ENCODE peak calls at places on chromosomes 2 and 18, in eight cellular contexts. N, G, I, P, S, J, R and Q are unnamed samples. For H3K4me1, the result is how much of the 10 kb centered on the place peaks cover.

GRCh38 chr2:18412980-18413793 is 147.3 kb downstream of the RDH14 start:
- DNase-seq in N (peak), G (no peak), I (no peak), P (no peak), S (no peak), J (no peak), R (no peak), Q (no peak)

GRCh38 chr18:55401638-55402191 is 186.3 kb downstream of the TCF4 start:
- DNase-seq in N (peak), G (no peak), I (peak), P (no peak), S (no peak), J (no peak), R (peak), Q (peak)

GRCh38 chr2:199987586-199987985 is 32.2 kb downstream of the MAIP1 start:
- DNase-seq in N (no peak), G (no peak), I (no peak), P (no peak), S (no peak), J (no peak), R (no peak), Q (no peak)

GRCh38 chr2:60091884-60092283 is 461.6 kb downstream of the BCL11A start:
- DNase-seq in N (no peak), G (no peak), I (no peak), P (peak), S (no peak), J (no peak), R (no peak), Q (no peak)

GRCh38 chr2:27263287-27264252 is 723 bp upstream of the SLC30A3 start:
- DNase-seq in N (no peak), G (no peak), I (no peak), P (no peak), S (no peak), J (no peak), R (no peak), Q (no peak)

GRCh38 chr18:50559750-50560680 is at the start of gene MAPK4:
- DNase-seq in N (no peak), G (no peak), I (peak), P (peak), S (peak), J (peak), R (peak), Q (peak)

GRCh38 chr2:216246741-216247140 is 125.5 kb downstream of the MARCHF4 start:
- DNase-seq in N (no peak), G (no peak), I (no peak), P (no peak), S (no peak), J (no peak), R (no peak), Q (no peak)

GRCh38 chr2:141557329-141558098 is 573.3 kb downstream of the LRP1B start:
- DNase-seq in N (peak), G (no peak), I (no peak), P (no peak), S (no peak), J (no peak), R (no peak), Q (no peak)

GRCh38 chr2:80126596-80127189 is 177.9 kb downstream of the LRRTM1 start:
- DNase-seq in N (peak), G (no peak), I (no peak), P (no peak), S (no peak), J (no peak), R (no peak), Q (no peak)

GRCh38 chr2:149360106-149360505 is 29.7 kb downstream of the LYPD6 start:
- DNase-seq in N (no peak), G (no peak), I (no peak), P (no peak), S (no peak), J (no peak), R (no peak), Q (no peak)

GRCh38 chr2:60364441-60364840 is 189.0 kb downstream of the BCL11A start:
- DNase-seq in N (no peak), G (no peak), I (no peak), P (no peak), S (no peak), J (no peak), R (no peak), Q (no peak)

GRCh38 chr2:54047076-54047475 is 68.3 kb upstream of the ACYP2 start:
- DNase-seq in N (no peak), G (no peak), I (no peak), P (no peak), S (no peak), J (no peak), R (no peak), Q (no peak)

GRCh38 chr2:7703048-7703447 is 785.8 kb downstream of the RNF144A start:
- DNase-seq in N (no peak), G (no peak), I (no peak), P (no peak), S (no peak), J (no peak), R (no peak), Q (no peak)

GRCh38 chr2:240452471-240453256 is 17.2 kb downstream of the GPC1 start:
- DNase-seq in N (peak), G (peak), I (peak), P (peak), S (peak), J (peak), R (peak), Q (peak)

GRCh38 chr2:224078656-224079055 is 39.6 kb upstream of the SERPINE2 start:
- DNase-seq in N (no peak), G (no peak), I (no peak), P (no peak), S (peak), J (no peak), R (peak), Q (no peak)

GRCh38 chr18:58288922-58289797 is 245.1 kb downstream of the NEDD4L start:
- DNase-seq in N (peak), G (no peak), I (peak), P (no peak), S (no peak), J (no peak), R (peak), Q (no peak)

GRCh38 chr2:195486987-195487644 is 169.9 kb upstream of the SLC39A10 start:
- DNase-seq in N (peak), G (peak), I (no peak), P (no peak), S (no peak), J (no peak), R (no peak), Q (no peak)

GRCh38 chr2:234164499-234165409 is 114.3 kb downstream of the SPP2 start:
- DNase-seq in N (no peak), G (no peak), I (no peak), P (no peak), S (no peak), J (no peak), R (peak), Q (no peak)

GRCh38 chr2:232485757-232486557 is 1.7 kb downstream of the ECEL1 start:
- DNase-seq in N (no peak), G (no peak), I (no peak), P (no peak), S (peak), J (no peak), R (no peak), Q (no peak)

GRCh38 chr2:232879618-232880494 is 9.8 kb downstream of the SNORC start:
- DNase-seq in N (no peak), G (no peak), I (no peak), P (no peak), S (no peak), J (no peak), R (no peak), Q (no peak)

GRCh38 chr2:152542995-152543481 is 174.2 kb downstream of the PRPF40A start:
- DNase-seq in N (peak), G (peak), I (no peak), P (no peak), S (no peak), J (no peak), R (peak), Q (no peak)

GRCh38 chr18:50839341-50839740 is 19.5 kb upstream of the MRO start:
- DNase-seq in N (no peak), G (no peak), I (no peak), P (no peak), S (no peak), J (no peak), R (no peak), Q (no peak)

GRCh38 chr2:140542627-140543026 is 1588.2 kb downstream of the LRP1B start:
- DNase-seq in N (no peak), G (no peak), I (no peak), P (no peak), S (no peak), J (no peak), R (no peak), Q (no peak)

GRCh38 chr18:5456577-5457466 is 87.0 kb downstream of the EPB41L3 start:
- DNase-seq in N (peak), G (no peak), I (no peak), P (no peak), S (peak), J (no peak), R (no peak), Q (peak)

GRCh38 chr2:170277943-170278342 is 100.0 kb downstream of the MYO3B start:
- DNase-seq in N (no peak), G (no peak), I (no peak), P (no peak), S (no peak), J (no peak), R (no peak), Q (no peak)

GRCh38 chr2:8666581-8666980 is 15.3 kb upstream of the ID2 start:
- DNase-seq in N (no peak), G (no peak), I (no peak), P (no peak), S (no peak), J (no peak), R (no peak), Q (no peak)

DNA sequence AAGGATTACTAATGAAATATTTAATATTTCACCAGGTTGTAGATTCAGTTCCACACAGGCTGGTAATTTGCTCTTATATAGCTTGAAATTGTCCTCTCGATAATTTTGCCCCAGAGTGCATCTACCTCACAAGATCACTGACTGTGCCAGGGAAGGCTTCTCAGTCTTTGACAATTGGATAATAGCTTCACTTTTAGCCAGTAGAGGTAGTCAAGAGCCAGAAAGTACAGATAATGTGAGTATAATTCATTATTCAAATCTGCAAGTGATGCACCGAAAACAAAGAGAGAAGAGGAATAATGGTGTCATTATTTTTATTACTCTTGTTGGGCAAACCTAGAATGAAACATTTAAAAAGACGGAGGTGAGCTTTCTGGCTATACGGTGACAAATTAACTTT is 292.8 kb downstream of the EN1 start:
- DNase-seq in N (no peak), G (no peak), I (no peak), P (no peak), S (no peak), J (no peak), R (no peak), Q (no peak)
- TF ChIP-seq CTCF in N (no peak), G (no peak), I (no peak), P (no peak), S (no peak), J (no peak), R (no peak), Q (no peak)

DNA sequence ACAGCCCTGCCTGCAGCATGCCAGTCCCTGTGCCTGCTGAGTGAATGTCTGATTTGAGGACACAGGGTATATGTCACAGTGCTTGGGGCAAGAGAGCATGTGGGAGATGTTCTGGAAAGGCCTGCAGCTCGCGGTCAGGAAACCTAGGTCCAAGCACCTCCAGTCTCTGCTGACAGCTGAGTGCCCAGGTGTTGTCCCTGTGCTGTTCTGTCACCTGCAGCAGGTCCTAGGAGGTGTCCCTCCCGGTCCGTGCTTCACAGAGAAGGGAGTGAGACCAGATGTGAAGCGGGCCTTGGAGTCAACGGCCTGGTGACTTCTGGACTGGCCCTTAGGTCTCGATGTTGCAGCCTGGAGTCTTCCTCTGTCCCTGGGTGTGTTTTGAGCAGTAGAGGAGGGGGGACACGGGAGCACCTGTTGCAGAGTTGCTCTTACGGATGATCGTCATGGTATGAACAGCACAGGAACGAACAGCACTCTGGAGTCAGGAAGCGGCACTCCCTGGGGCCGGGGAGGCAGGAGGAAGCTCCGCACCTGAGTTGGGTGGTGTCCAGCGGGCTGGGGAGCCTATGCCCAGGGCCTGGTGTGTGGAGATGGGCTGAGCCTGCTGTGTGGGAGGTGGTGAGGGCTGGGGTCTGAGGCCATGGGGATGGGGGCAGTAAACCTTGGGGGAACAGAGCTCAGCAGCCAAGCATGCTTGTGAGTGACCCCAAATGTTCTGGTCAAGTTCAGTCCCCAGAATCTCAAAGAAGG is 21.6 kb upstream of the ARHGEF4 start:
- DNase-seq in N (no peak), G (no peak), I (no peak), P (no peak), S (no peak), J (no peak), R (no peak), Q (no peak)
- TF ChIP-seq POLR2A in N (no peak), G (no peak), I (no peak), P (no peak), S (no peak), J (no peak), R (no peak), Q (no peak)

DNA sequence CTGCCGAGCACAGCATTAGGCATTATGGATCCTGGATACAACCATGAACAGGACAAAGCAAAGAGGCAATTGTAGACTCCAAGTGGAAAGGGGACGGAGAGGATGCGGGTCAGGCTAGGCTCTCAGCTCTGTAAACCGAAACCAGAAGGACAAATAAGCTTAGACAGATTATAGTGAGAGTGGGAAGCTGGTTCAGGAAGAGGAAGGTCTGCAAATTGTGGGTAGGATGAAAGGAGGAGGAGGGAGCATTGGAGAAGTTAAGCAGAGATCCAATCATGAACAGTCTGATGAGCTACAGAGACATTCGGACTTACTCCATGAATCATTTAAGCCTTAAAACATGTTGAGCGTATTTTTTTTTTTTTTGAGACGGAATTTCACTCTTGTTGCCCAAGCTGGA is 3.0 kb downstream of the MSH6 start:
- DNase-seq in N (no peak), G (no peak), I (no peak), P (no peak), S (no peak), J (no peak), R (no peak), Q (no peak)
- H3K4me1 ChIP-seq in N (under half), G (under half), I (under half), P (under half), S (under half), J (half or more), R (under half), Q (under half)

GRCh38 chr2:164478205-164478604 is 143.1 kb downstream of the GRB14 start:
- DNase-seq in N (no peak), G (no peak), I (no peak), P (no peak), S (no peak), J (no peak), R (no peak), Q (no peak)

GRCh38 chr2:164474873-164475272 is 146.4 kb downstream of the GRB14 start:
- DNase-seq in N (no peak), G (no peak), I (no peak), P (no peak), S (no peak), J (no peak), R (no peak), Q (no peak)

GRCh38 chr2:164479460-164479859 is 141.8 kb downstream of the GRB14 start:
- DNase-seq in N (peak), G (no peak), I (no peak), P (no peak), S (no peak), J (no peak), R (peak), Q (peak)
- TF ChIP-seq CTCF in N (peak), G (peak), I (no peak), P (peak), S (peak), J (no peak), R (peak), Q (peak)

DNA sequence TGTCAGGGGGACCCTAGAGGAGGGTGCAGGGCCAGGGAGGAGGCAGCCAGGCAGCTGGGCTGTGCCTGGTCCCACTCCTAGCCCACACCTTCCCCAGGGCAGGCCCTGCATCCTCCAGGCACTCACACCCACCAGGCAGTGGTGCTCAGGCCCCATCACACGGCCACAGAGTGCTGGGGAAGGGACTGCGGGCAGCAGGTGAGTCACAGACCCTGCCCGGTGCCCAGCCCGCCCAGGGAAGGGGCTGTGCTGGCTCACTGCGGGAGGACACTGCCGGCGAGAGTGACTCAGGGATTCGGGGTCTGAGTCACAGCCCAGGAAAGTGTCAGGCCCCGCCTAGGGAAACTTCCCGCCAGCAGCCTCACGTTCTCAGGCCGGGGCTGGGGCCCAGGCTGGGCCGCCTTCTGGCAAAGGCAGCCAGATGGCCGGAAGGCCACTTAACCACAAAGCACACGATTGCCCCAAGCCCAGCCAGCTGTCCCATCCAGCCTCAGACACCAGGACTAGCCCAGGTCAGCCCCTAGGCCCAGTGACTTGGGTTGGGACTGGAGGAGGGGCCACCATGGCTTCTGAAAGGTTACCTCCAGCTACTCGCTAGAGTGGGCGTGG is 42.2 kb downstream of the BIN1 start:
- DNase-seq in N (peak), G (peak), I (peak), P (peak), S (peak), J (peak), R (peak), Q (peak)
- TF ChIP-seq POLR2A in N (peak), G (peak), I (peak), P (no peak), S (no peak), J (no peak), R (no peak), Q (no peak)

GRCh38 chr2:130345091-130345490 is 2.4 kb downstream of the IMP4 start:
- DNase-seq in N (no peak), G (no peak), I (no peak), P (no peak), S (no peak), J (no peak), R (no peak), Q (no peak)

GRCh38 chr2:130345611-130346010 is 2.9 kb downstream of the IMP4 start:
- DNase-seq in N (no peak), G (no peak), I (no peak), P (no peak), S (no peak), J (no peak), R (no peak), Q (no peak)

GRCh38 chr2:130347220-130347925 is 4.7 kb downstream of the IMP4 start:
- DNase-seq in N (no peak), G (no peak), I (no peak), P (no peak), S (no peak), J (no peak), R (no peak), Q (no peak)

GRCh38 chr2:130346041-130346740 is 3.5 kb downstream of the IMP4 start:
- DNase-seq in N (no peak), G (no peak), I (no peak), P (no peak), S (no peak), J (no peak), R (no peak), Q (no peak)

DNA sequence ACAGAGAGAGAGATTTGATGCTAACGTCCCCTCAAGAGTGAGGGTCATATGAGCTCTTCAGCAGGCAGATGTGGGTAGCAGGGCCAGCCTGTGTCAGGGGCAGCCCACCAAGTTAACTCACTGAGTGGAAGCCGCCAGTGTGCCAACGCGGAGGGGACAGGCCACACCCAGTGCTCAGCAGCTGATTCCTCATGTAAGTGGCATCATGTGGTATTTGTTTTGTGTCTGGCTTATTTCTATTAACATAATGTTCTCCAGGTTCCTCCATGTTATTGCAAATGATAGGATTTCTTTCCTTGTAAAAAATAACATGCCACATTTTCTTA is 4.0 kb downstream of the IMP4 start:
- DNase-seq in N (no peak), G (no peak), I (no peak), P (no peak), S (no peak), J (no peak), R (no peak), Q (no peak)
- H3K4me1 ChIP-seq in N (under half), G (under half), I (under half), P (under half), S (under half), J (under half), R (under half), Q (under half)

GRCh38 chr2:69767034-69767433 is 25.1 kb downstream of the ANXA4 start:
- DNase-seq in N (peak), G (no peak), I (no peak), P (no peak), S (no peak), J (no peak), R (peak), Q (peak)
- TF ChIP-seq CTCF in N (peak), G (no peak), I (no peak), P (no peak), S (no peak), J (no peak), R (no peak), Q (no peak)

GRCh38 chr2:74155830-74156229 is 8.1 kb upstream of the BOLA3 start:
- DNase-seq in N (no peak), G (no peak), I (no peak), P (no peak), S (no peak), J (no peak), R (no peak), Q (no peak)

GRCh38 chr2:74149249-74149530 is 1.5 kb upstream of the BOLA3 start:
- DNase-seq in N (no peak), G (no peak), I (no peak), P (no peak), S (no peak), J (no peak), R (no peak), Q (no peak)

GRCh38 chr2:74149570-74150319 is 2.0 kb upstream of the BOLA3 start:
- DNase-seq in N (no peak), G (no peak), I (no peak), P (no peak), S (no peak), J (no peak), R (no peak), Q (no peak)

GRCh38 chr2:74148457-74149248 is 941 bp upstream of the BOLA3 start:
- DNase-seq in N (no peak), G (no peak), I (no peak), P (no peak), S (no peak), J (no peak), R (no peak), Q (no peak)

DNA sequence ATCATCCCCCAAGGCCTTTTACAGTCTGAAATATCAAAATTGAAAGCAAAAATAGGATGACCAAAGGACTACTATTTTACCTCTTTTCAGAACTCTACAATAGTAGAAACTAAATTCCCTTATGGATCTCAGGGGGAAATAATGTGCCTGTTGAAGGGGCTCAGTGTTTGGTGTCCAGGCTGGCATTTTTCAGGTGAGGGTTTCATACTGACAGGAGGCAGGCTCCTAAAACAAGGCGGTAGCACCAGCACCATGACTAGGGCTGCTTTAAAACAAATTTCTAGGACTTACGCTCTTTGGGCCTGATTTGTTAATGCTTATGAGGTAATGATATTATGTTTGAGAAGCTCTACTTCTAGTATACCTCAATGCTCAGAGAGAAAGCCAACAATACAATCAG is 5.2 kb upstream of the BOLA3 start:
- DNase-seq in N (no peak), G (no peak), I (no peak), P (no peak), S (no peak), J (no peak), R (no peak), Q (no peak)
- TF ChIP-seq POLR2A in N (no peak), G (no peak), I (no peak), P (no peak), S (no peak), J (no peak), R (no peak), Q (no peak)